ENCODE peak calls at places on chromosomes 3 and 15, in seven cellular contexts. V is Karpas-422, F is colonic mucosa, W is IMR-90, P is DND-41, Z is adipocyte, X is neuronal stem cell. K is an unnamed sample.
A peak's percentile ranks its signal among the peaks of the same experiment; 100 is the strongest.

GRCh38 chr3:45191424-45191823 is 34.7 kb downstream of the TMEM158 start:
- DNase-seq in V (peak; percentile 58), F (no peak), W (no peak), P (no peak), Z (no peak), X (no peak), K (no peak)

GRCh38 chr3:8509961-8510360 is 8.3 kb downstream of the LMCD1 start:
- DNase-seq in V (no peak), F (no peak), W (peak; percentile 98), P (no peak), Z (peak; percentile 63), X (no peak), K (peak; percentile 73)

GRCh38 chr3:13202744-13203397 is 129.6 kb upstream of the IQSEC1 start:
- DNase-seq in V (no peak), F (no peak), W (no peak), P (no peak), Z (no peak), X (no peak), K (no peak)

GRCh38 chr3:18890459-18890858 is 257.9 kb upstream of the KCNH8 start:
- DNase-seq in V (no peak), F (no peak), W (no peak), P (no peak), Z (no peak), X (no peak), K (no peak)

GRCh38 chr15:77546050-77546501 is 86.6 kb downstream of the LINGO1 start:
- DNase-seq in V (no peak), F (no peak), W (peak; percentile 92), P (no peak), Z (peak; percentile 75), X (no peak), K (peak; percentile 15)

GRCh38 chr3:14379842-14380241 is 22.6 kb upstream of the SLC6A6 start:
- DNase-seq in V (no peak), F (no peak), W (no peak), P (no peak), Z (no peak), X (no peak), K (no peak)

GRCh38 chr3:38742551-38742950 is 73.5 kb downstream of the SCN10A start:
- DNase-seq in V (no peak), F (no peak), W (no peak), P (no peak), Z (no peak), X (no peak), K (no peak)

GRCh38 chr15:67117356-67117755 is 52.0 kb downstream of the SMAD3 start:
- DNase-seq in V (no peak), F (no peak), W (peak; percentile 85), P (no peak), Z (peak; percentile 81), X (no peak), K (no peak)

GRCh38 chr15:71747128-71748083 is 62.9 kb upstream of the NR2E3 start:
- DNase-seq in V (no peak), F (peak; percentile 36), W (peak; percentile 84), P (no peak), Z (peak; percentile 69), X (no peak), K (no peak)

GRCh38 chr15:78390823-78391222 is 47.2 kb upstream of the IREB2 start:
- DNase-seq in V (no peak), F (no peak), W (no peak), P (no peak), Z (peak; percentile 96), X (no peak), K (no peak)

GRCh38 chr15:66356359-66357236 is at the start of gene TIPIN:
- DNase-seq in V (peak; percentile 100), F (peak; percentile 97), W (peak; percentile 95), P (peak; percentile 96), Z (peak; percentile 98), X (peak; percentile 87), K (peak; percentile 98)

GRCh38 chr3:14428087-14429067 is 26.0 kb downstream of the SLC6A6 start:
- DNase-seq in V (peak; percentile 66), F (no peak), W (no peak), P (no peak), Z (peak; percentile 53), X (no peak), K (no peak)

GRCh38 chr3:126461450-126462070 is 14.1 kb downstream of the ZXDC start:
- DNase-seq in V (no peak), F (no peak), W (no peak), P (no peak), Z (no peak), X (no peak), K (peak; percentile 45)

GRCh38 chr15:100570735-100571363 is 31.1 kb downstream of the LINS1 start:
- DNase-seq in V (no peak), F (no peak), W (no peak), P (no peak), Z (no peak), X (no peak), K (no peak)

GRCh38 chr15:100570282-100570681 is 31.7 kb downstream of the LINS1 start:
- DNase-seq in V (no peak), F (no peak), W (peak; percentile 5), P (no peak), Z (peak; percentile 5), X (no peak), K (no peak)

GRCh38 chr15:100571592-100572167 is 30.3 kb downstream of the LINS1 start:
- DNase-seq in V (no peak), F (no peak), W (no peak), P (no peak), Z (no peak), X (no peak), K (no peak)

GRCh38 chr15:100572362-100572983 is 29.5 kb downstream of the LINS1 start:
- DNase-seq in V (peak; percentile 81), F (no peak), W (peak; percentile 23), P (no peak), Z (peak; percentile 73), X (no peak), K (no peak)

DNA sequence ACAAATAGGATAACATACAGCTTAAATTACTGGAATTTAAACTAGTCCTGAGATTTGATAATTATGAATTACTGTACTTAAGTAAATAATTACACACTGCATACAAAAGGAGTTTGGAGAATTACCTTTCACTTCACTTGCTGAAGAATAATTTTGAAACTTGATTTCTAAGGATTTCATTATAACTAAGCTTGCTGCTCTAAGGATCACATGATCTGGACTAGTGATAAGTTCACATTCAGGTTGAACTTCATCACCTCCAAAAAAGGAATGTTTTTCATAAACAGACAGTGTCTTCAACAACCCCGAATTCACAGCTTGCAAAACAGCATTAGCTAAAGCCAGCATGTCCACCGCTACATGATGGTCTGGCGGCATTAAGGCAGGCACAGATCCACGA is 28.5 kb downstream of the LINS1 start:
- DNase-seq in V (no peak), F (no peak), W (no peak), P (no peak), Z (no peak), X (no peak), K (no peak)
- H3K9ac ChIP-seq in V (no peak overlapping the region), F (no peak overlapping the region), W (no peak overlapping the region), P (no peak overlapping the region), Z (no peak overlapping the region), X (no peak overlapping the region), K (no peak overlapping the region)

GRCh38 chr15:92909131-92909781 is 9.1 kb downstream of the CHD2 start:
- DNase-seq in V (no peak), F (no peak), W (peak; percentile 68), P (no peak), Z (peak; percentile 63), X (no peak), K (no peak)
- H3K9ac ChIP-seq in V (no peak overlapping the region), F (no peak overlapping the region), W (peak overlapping the region; percentile 12), P (no peak overlapping the region), Z (peak overlapping the region; percentile 99), X (no peak overlapping the region), K (peak overlapping the region; percentile 87)

GRCh38 chr15:100958326-100959065 is 39.3 kb downstream of the LRRK1 start:
- DNase-seq in V (no peak), F (no peak), W (peak; percentile 71), P (no peak), Z (peak; percentile 55), X (no peak), K (no peak)

GRCh38 chr15:100959066-100960050 is 40.2 kb downstream of the LRRK1 start:
- DNase-seq in V (no peak), F (no peak), W (no peak), P (no peak), Z (no peak), X (no peak), K (no peak)
- H3K9ac ChIP-seq in V (no peak overlapping the region), F (no peak overlapping the region), W (no peak overlapping the region), P (no peak overlapping the region), Z (peak overlapping the region; percentile 41), X (no peak overlapping the region), K (no peak overlapping the region)

DNA sequence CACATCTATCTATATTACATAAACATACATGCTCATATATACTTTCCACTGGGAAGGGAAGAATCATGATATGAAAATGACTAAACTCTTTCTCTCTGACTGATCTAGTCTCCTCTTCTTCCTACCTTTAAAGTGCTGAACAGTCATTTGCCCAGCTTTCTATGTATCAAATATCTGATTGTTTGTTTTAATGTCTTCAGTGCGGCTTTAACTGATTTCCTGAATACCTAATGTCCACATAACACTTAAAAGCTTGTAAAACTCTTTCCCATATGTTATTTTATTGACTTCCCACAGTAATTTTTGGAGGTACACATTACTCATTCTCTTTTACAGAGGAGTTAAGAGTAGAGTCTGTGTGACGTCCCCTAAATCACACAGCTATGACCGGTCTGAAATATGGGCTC is 28.2 kb downstream of the CPOX start:
- DNase-seq in V (no peak), F (no peak), W (no peak), P (no peak), Z (no peak), X (no peak), K (no peak)
- H3K9ac ChIP-seq in V (no peak overlapping the region), F (no peak overlapping the region), W (no peak overlapping the region), P (no peak overlapping the region), Z (no peak overlapping the region), X (no peak overlapping the region), K (no peak overlapping the region)

GRCh38 chr3:112736386-112736785 is 95.4 kb upstream of the CCDC80 start:
- DNase-seq in V (no peak), F (no peak), W (peak; percentile 20), P (no peak), Z (no peak), X (no peak), K (no peak)

GRCh38 chr3:112735927-112736326 is 95.0 kb upstream of the CCDC80 start:
- DNase-seq in V (no peak), F (no peak), W (no peak), P (no peak), Z (no peak), X (no peak), K (no peak)

GRCh38 chr3:112736802-112737566 is 96.0 kb upstream of the CCDC80 start:
- DNase-seq in V (no peak), F (no peak), W (no peak), P (no peak), Z (no peak), X (no peak), K (no peak)

GRCh38 chr3:112734718-112735350 is 93.9 kb upstream of the CCDC80 start:
- DNase-seq in V (peak; percentile 93), F (peak; percentile 69), W (peak; percentile 78), P (peak; percentile 61), Z (peak; percentile 78), X (peak; percentile 66), K (peak; percentile 24)

DNA sequence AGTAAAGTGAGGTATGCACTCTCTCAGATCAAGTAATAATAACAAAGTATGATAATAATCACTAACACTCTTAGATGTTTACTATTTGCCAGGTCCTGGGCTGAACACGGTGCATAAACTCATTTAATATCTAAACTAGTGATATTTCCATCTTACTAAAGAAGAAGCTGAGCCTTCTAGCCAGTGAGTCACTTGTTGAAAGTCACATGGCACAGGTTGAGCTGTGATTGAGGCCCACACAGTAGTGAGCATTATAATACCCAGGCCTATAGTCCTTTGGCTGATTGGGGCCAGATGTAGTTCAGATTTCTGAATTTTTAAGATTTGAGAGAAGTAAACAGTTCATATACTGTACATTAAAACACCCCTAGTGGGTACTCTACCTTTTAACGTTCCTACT is 93.2 kb upstream of the CCDC80 start:
- DNase-seq in V (no peak), F (no peak), W (peak; percentile 61), P (no peak), Z (no peak), X (no peak), K (no peak)
- H3K9ac ChIP-seq in V (no peak overlapping the region), F (no peak overlapping the region), W (no peak overlapping the region), P (no peak overlapping the region), Z (peak overlapping the region; percentile 39), X (no peak overlapping the region), K (no peak overlapping the region)

K was measured in kidney.